ENCODE peak calls at places on chromosomes 11 and 22, in eight cellular contexts. J is A549, O is gastrocnemius medialis, P is HCT116, Z is IMR-90, M is body of pancreas, R is stomach, G is tibial nerve. B is an unnamed sample.

GRCh38 chr22:49687786-49688515 is 139.7 kb downstream of the BRD1 start:
- DNase-seq in J (no peak), O (no peak), P (no peak), Z (no peak), M (no peak), R (no peak), G (no peak), B (no peak)

GRCh38 chr11:65219930-65220213 is 38.1 kb downstream of the CAPN1 start:
- DNase-seq in J (no peak), O (no peak), P (no peak), Z (no peak), M (no peak), R (no peak), G (no peak), B (no peak)

GRCh38 chr11:119229736-119230135 is 23.6 kb downstream of the CBL start:
- DNase-seq in J (no peak), O (no peak), P (no peak), Z (no peak), M (no peak), R (no peak), G (no peak), B (no peak)

GRCh38 chr11:128515766-128516466 is 71.4 kb downstream of the ETS1 start:
- DNase-seq in J (no peak), O (no peak), P (no peak), Z (no peak), M (no peak), R (no peak), G (no peak), B (no peak)

GRCh38 chr11:78560826-78561484 is 13.7 kb downstream of the NARS2 start:
- DNase-seq in J (no peak), O (no peak), P (no peak), Z (no peak), M (no peak), R (no peak), G (no peak), B (no peak)

GRCh38 chr11:72111803-72112540 is 523 bp downstream of the ANAPC15 start:
- DNase-seq in J (peak), O (peak), P (peak), Z (peak), M (peak), R (peak), G (peak), B (peak)

GRCh38 chr11:567036-567628 is 6.4 kb downstream of the RASSF7 start:
- DNase-seq in J (no peak), O (no peak), P (no peak), Z (no peak), M (no peak), R (no peak), G (no peak), B (no peak)

GRCh38 chr11:59182457-59183151 is 10.7 kb downstream of the DTX4 start:
- DNase-seq in J (peak), O (no peak), P (no peak), Z (no peak), M (no peak), R (peak), G (no peak), B (no peak)

GRCh38 chr11:92861641-92862040 is 107.8 kb upstream of the MTNR1B start:
- DNase-seq in J (no peak), O (no peak), P (no peak), Z (no peak), M (no peak), R (no peak), G (no peak), B (no peak)

GRCh38 chr11:122645847-122646246 is 9.7 kb upstream of the UBASH3B start:
- DNase-seq in J (no peak), O (no peak), P (no peak), Z (peak), M (no peak), R (no peak), G (no peak), B (no peak)

GRCh38 chr11:33268945-33269567 is 11.9 kb downstream of the HIPK3 start:
- DNase-seq in J (no peak), O (no peak), P (no peak), Z (peak), M (no peak), R (no peak), G (no peak), B (no peak)

GRCh38 chr11:100576044-100577021 is 110.8 kb upstream of the ARHGAP42 start:
- DNase-seq in J (peak), O (peak), P (peak), Z (peak), M (no peak), R (no peak), G (peak), B (no peak)

GRCh38 chr22:18994056-18994455 is 58.0 kb upstream of the PRODH start:
- DNase-seq in J (no peak), O (no peak), P (no peak), Z (no peak), M (no peak), R (no peak), G (no peak), B (no peak)

GRCh38 chr22:25777870-25778269 is 35.9 kb downstream of the MYO18B start:
- DNase-seq in J (peak), O (no peak), P (peak), Z (peak), M (no peak), R (no peak), G (peak), B (peak)

GRCh38 chr11:130421697-130422096 is 6.7 kb downstream of the ADAMTS8 start:
- DNase-seq in J (no peak), O (no peak), P (no peak), Z (no peak), M (no peak), R (no peak), G (no peak), B (no peak)

GRCh38 chr22:38327396-38327795 is 10.2 kb upstream of the CSNK1E start:
- DNase-seq in J (no peak), O (no peak), P (no peak), Z (no peak), M (no peak), R (no peak), G (no peak), B (peak)

GRCh38 chr11:69515271-69516245 is 34.1 kb downstream of the LINC01488 start:
- DNase-seq in J (no peak), O (no peak), P (no peak), Z (no peak), M (no peak), R (no peak), G (no peak), B (no peak)

GRCh38 chr22:35457729-35458546 is 58.0 kb downstream of the MCM5 start:
- DNase-seq in J (no peak), O (no peak), P (no peak), Z (peak), M (no peak), R (no peak), G (no peak), B (no peak)

GRCh38 chr22:17436981-17437410 is 67.7 kb downstream of the CECR2 start:
- DNase-seq in J (no peak), O (no peak), P (no peak), Z (no peak), M (no peak), R (no peak), G (no peak), B (no peak)

GRCh38 chr11:45528435-45528834 is 137.0 kb downstream of the CHST1 start:
- DNase-seq in J (no peak), O (no peak), P (no peak), Z (no peak), M (no peak), R (no peak), G (no peak), B (no peak)

GRCh38 chr11:65135633-65136145 is 1.4 kb upstream of the SYVN1 start:
- DNase-seq in J (no peak), O (no peak), P (no peak), Z (no peak), M (no peak), R (no peak), G (no peak), B (no peak)

DNA sequence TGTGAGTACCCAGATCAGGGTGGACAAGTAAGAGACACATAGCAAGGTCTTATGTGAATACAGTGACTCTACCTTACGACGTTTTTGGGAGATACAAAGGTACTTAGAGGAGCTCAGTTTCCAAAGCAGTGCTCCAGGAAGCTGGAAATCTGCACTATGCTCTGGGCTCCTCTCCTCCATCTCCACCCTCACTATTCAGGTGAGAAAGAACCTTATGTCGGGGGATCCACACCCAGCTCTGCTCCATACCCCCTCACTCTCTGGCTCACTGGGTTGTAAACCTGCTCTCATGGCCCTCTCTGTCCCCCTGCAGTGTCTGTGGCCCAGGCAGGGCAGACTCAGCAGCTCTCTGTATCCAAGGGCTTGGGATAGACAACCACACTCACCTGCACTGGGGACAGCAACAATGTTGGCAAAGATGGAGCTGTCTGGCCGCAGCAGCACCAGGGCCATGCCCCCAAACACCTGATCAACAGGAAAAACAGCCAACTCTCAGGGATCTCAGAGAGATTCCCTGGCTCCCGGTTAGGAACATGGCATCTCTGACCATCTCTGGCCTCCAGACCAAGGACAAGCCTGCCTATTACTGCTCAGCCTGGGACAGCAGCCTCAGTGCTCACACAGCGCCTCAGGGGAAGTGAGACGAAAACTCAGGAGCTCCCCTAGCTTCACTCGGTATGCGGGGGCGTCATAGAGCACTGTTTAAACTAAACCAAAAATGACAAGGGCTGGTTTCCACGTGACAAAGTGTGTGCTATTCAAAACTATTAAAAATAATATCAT is 60.9 kb upstream of the TOP3B start:
- DNase-seq in J (no peak), O (no peak), P (no peak), Z (no peak), M (no peak), R (no peak), G (no peak), B (no peak)
- TF ChIP-seq POLR2A in J (no peak), O (no peak), P (no peak), Z (no peak), M (no peak), R (no peak), G (no peak), B (no peak)

GRCh38 chr11:62545437-62546243 is 966 bp downstream of the AHNAK start:
- DNase-seq in J (peak), O (peak), P (peak), Z (peak), M (peak), R (peak), G (peak), B (peak)
- TF ChIP-seq POLR2A in J (peak), O (peak), P (no peak), Z (no peak), M (peak), R (peak), G (peak), B (peak)

DNA sequence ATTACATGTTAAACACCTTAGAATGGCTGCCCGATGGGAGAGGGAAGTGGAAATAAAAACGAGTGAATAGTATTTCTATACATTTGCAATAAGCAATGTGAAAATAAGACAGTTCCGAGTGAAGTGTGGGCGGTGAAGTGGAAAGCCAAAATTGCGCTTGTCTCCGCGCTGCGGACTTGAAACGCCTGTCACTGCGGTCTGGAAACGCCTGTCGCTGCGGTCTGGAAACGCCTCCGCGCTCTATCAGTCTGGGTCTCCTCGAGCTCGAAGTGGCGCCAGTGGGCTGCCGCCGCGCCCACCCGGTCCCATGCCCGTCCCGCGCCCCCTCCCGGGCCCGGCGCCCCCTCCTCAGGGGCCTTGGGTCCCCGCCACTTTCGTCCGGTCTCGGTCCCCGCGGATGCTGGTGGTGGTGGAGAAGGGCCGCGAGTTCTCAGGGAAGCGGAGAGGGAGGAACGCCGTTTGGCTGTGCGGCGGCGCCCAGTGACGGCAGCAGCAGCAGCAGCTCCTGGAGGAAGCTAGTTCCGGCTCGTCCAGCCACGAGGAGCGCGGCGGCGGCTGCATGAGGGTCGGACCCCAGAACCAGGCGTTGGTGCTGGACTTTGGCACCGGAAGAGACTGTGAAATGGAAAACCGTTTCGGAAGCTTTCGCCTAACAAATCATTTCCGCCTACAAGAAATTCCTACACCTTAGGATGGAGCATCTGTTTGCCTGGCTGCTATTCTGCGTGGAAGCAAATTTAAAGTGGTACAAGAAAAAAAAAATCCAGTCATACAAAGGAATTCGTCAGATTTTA is 1.8 kb downstream of the NCR3LG1 start:
- DNase-seq in J (peak), O (peak), P (peak), Z (peak), M (peak), R (peak), G (peak), B (peak)
- TF ChIP-seq POLR2A in J (peak), O (no peak), P (peak), Z (peak), M (peak), R (no peak), G (no peak), B (peak)

GRCh38 chr11:126440276-126440675 is 84.8 kb downstream of the ST3GAL4 start:
- DNase-seq in J (no peak), O (no peak), P (no peak), Z (no peak), M (no peak), R (no peak), G (no peak), B (no peak)

GRCh38 chr11:126438691-126439090 is 83.2 kb downstream of the ST3GAL4 start:
- DNase-seq in J (no peak), O (no peak), P (no peak), Z (no peak), M (no peak), R (no peak), G (no peak), B (no peak)

GRCh38 chr11:126442523-126442922 is 87.0 kb downstream of the ST3GAL4 start:
- DNase-seq in J (no peak), O (no peak), P (no peak), Z (no peak), M (no peak), R (no peak), G (no peak), B (no peak)

GRCh38 chr11:126443120-126443519 is 87.6 kb downstream of the ST3GAL4 start:
- DNase-seq in J (no peak), O (no peak), P (no peak), Z (no peak), M (no peak), R (no peak), G (no peak), B (no peak)

DNA sequence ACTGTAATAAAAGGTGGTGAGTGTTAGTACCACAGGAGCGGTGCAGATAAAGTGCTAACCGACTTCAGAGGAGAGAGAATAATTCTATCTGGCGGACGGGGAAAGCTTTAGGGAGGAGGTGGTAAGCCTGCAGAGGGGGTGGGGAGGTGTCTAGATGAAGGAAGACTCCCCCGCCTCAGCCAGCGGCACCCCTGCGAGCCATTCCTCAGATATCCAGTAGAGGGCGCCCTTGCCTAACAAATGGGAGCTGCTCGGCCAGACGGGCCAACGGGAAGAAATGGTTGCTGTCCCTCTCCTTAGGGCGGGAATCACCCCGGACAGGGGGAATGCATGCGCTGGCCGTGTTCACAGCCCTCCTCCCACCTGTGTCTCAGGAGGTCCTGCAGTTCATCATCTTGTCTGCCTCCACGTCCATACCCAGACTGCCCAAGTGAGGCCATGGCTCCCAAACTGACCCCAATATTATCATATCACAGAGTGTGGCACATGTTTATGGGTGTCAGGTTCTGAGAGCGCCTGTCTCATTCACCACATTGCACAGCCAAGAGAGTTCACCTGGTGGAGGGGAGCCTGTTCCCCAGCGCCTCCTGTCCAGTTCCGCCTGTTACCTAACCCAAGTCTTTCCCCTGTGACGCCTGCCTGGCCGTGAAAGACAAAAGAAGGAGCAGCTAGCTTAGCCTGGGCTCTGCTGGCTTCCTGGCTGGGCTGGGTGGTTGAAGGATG is 85.5 kb downstream of the ST3GAL4 start:
- DNase-seq in J (peak), O (peak), P (peak), Z (peak), M (peak), R (peak), G (peak), B (peak)
- TF ChIP-seq POLR2A in J (no peak), O (no peak), P (no peak), Z (no peak), M (no peak), R (no peak), G (no peak), B (no peak)

GRCh38 chr11:61829806-61830205 is 1.7 kb downstream of the FADS2 start:
- DNase-seq in J (no peak), O (no peak), P (no peak), Z (no peak), M (no peak), R (no peak), G (no peak), B (no peak)
- TF ChIP-seq POLR2A in J (no peak), O (no peak), P (no peak), Z (no peak), M (no peak), R (no peak), G (no peak), B (no peak)

GRCh38 chr11:6604081-6604626 is 580 bp downstream of the ILK start:
- DNase-seq in J (peak), O (no peak), P (no peak), Z (peak), M (peak), R (peak), G (peak), B (peak)
- TF ChIP-seq POLR2A in J (no peak), O (no peak), P (no peak), Z (no peak), M (peak), R (no peak), G (no peak), B (no peak)

GRCh38 chr11:62851807-62852522 is 12.6 kb upstream of the WDR74 start:
- DNase-seq in J (no peak), O (no peak), P (no peak), Z (no peak), M (no peak), R (no peak), G (no peak), B (no peak)

GRCh38 chr11:62854013-62854824 is 14.8 kb upstream of the WDR74 start:
- DNase-seq in J (no peak), O (no peak), P (no peak), Z (no peak), M (no peak), R (no peak), G (no peak), B (no peak)

GRCh38 chr11:62852523-62853188 is 13.3 kb upstream of the WDR74 start:
- DNase-seq in J (no peak), O (no peak), P (no peak), Z (no peak), M (no peak), R (no peak), G (no peak), B (no peak)

GRCh38 chr11:62853279-62853965 is 14.0 kb upstream of the WDR74 start:
- DNase-seq in J (no peak), O (no peak), P (no peak), Z (no peak), M (no peak), R (no peak), G (no peak), B (no peak)

DNA sequence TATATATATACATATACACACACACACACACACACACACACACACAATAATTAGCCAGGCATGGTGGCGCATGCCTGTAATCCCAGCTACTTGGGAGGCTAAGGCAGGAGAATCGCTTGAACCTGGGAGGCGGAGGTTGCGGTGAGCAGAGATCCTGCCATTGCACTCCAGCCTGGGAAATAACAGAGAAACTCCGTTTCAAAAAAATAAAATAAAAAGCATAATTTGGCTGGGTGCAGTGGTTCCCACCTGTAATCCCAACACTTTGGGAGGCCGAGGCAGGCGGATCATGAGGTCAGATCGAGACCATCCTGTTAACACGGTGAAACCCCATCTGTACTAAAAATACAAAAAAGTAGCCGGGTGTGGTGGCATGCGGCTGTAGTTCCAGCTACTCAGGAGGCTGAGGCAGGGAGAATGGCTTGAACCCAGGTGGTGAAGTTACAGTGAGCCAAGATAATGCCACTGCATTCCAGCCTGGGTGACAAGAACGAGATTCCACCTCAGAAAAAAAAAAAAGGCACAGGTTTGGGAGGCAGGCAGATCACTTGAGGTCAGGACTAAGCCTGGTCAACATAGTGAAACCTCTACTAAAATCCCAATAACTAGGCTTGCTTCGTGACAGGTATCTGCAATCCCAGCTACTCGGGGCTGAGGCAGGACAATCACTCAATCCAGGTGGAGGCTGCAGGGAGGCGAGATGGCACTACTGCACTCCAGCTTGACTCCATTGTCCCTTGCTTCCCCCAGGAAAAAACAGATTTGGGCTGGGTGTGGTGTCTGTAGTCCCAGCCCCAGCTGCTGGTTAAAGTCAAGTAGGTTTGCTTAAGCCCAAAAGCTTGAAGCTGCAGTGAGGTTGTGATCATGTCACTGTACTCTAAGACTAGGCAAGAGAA is 11.8 kb upstream of the WDR74 start:
- DNase-seq in J (peak), O (no peak), P (peak), Z (no peak), M (no peak), R (no peak), G (no peak), B (no peak)
- TF ChIP-seq POLR2A in J (peak), O (no peak), P (peak), Z (no peak), M (no peak), R (no peak), G (no peak), B (peak)

GRCh38 chr22:21970037-21970799 is 12.4 kb downstream of the TOP3B start:
- DNase-seq in J (no peak), O (no peak), P (no peak), Z (no peak), M (no peak), R (no peak), G (no peak), B (no peak)
- TF ChIP-seq POLR2A in J (no peak), O (no peak), P (no peak), Z (no peak), M (no peak), R (no peak), G (no peak), B (no peak)

B was measured in H54.